ENCODE peak calls at places on chromosomes 13 and 19, in seven cellular contexts. N is hypothalamus, O is right atrium auricular region, D is bronchial epithelial cell, L is IMR-90, I is neural progenitor cell, Y is GM03348. B is an unnamed sample.
A peak's percentile ranks its signal among the peaks of the same experiment; 100 is the strongest.

GRCh38 chr13:102769679-102770078 is 3.9 kb downstream of the TEX30 start:
- DNase-seq in N (no peak), O (no peak), D (peak; percentile 21), L (peak; percentile 14), I (no peak), Y (no peak), B (no peak)

GRCh38 chr19:17718988-17719711 is at the start of gene MAP1S:
- DNase-seq in N (no peak), O (no peak), D (peak; percentile 2), L (peak; percentile 25), I (peak; percentile 96), Y (peak; percentile 92), B (peak; percentile 78)

GRCh38 chr13:65095697-65096096 is 2134.4 kb downstream of the PCDH9 start:
- DNase-seq in N (no peak), O (no peak), D (no peak), L (no peak), I (no peak), Y (no peak), B (no peak)

GRCh38 chr13:30235206-30235605 is 72.1 kb downstream of the KATNAL1 start:
- DNase-seq in N (no peak), O (no peak), D (no peak), L (no peak), I (no peak), Y (no peak), B (no peak)

GRCh38 chr19:14181906-14182305 is 24.1 kb downstream of the ADGRL1 start:
- DNase-seq in N (no peak), O (no peak), D (no peak), L (no peak), I (no peak), Y (peak; percentile 3), B (no peak)

GRCh38 chr13:44273991-44274810 is 99.4 kb upstream of the SERP2 start:
- DNase-seq in N (no peak), O (no peak), D (peak; percentile 64), L (peak; percentile 77), I (no peak), Y (no peak), B (peak; percentile 60)

GRCh38 chr13:61751039-61751438 is 335.4 kb upstream of the PCDH20 start:
- DNase-seq in N (no peak), O (no peak), D (no peak), L (no peak), I (no peak), Y (no peak), B (no peak)

GRCh38 chr13:19860884-19861655 is 2.4 kb downstream of the ZMYM5 start:
- DNase-seq in N (peak; percentile 13), O (no peak), D (peak; percentile 73), L (peak; percentile 73), I (peak; percentile 41), Y (no peak), B (no peak)

GRCh38 chr19:51203941-51204720 is 20.7 kb upstream of the CD33 start:
- DNase-seq in N (no peak), O (no peak), D (no peak), L (no peak), I (no peak), Y (no peak), B (no peak)

GRCh38 chr13:27962982-27963381 is 6.1 kb downstream of the CDX2 start:
- DNase-seq in N (no peak), O (no peak), D (no peak), L (no peak), I (no peak), Y (no peak), B (no peak)

B was measured in AG08395.